ENCODE peak calls at places on chromosomes 5 and 9, in six cellular contexts. W is HT1080; O is psoas muscle; P is activated naive CD8-positive, alpha-beta T cell treated with anti-CD3 and anti-CD28 coated beads for 36 hours; S is amygdala; T is hypothalamus. J is an unnamed sample.
A peak's percentile ranks its signal among the peaks of the same experiment; 100 is the strongest.

GRCh38 chr5:134462761-134463160 is 51.1 kb upstream of the CDKN2AIPNL start:
- DNase-seq in W (no peak), O (no peak), P (no peak), S (no peak), T (no peak), J (no peak)

GRCh38 chr5:174134545-174134944 is 89.0 kb downstream of the NSG2 start:
- DNase-seq in W (no peak), O (no peak), P (no peak), S (no peak), T (no peak), J (no peak)

GRCh38 chr5:67035098-67035740 is 161.4 kb downstream of the CD180 start:
- DNase-seq in W (no peak), O (no peak), P (no peak), S (no peak), T (no peak), J (no peak)

GRCh38 chr9:33458444-33458843 is 11.1 kb upstream of the AQP3 start:
- DNase-seq in W (peak; percentile 74), O (no peak), P (peak; percentile 59), S (no peak), T (no peak), J (no peak)

GRCh38 chr5:72015103-72015548 is 92.1 kb upstream of the MAP1B start:
- DNase-seq in W (peak; percentile 96), O (peak; percentile 12), P (peak; percentile 2), S (peak; percentile 23), T (peak; percentile 60), J (no peak)

GRCh38 chr5:129377504-129377903 is 82.6 kb upstream of the ADAMTS19 start:
- DNase-seq in W (no peak), O (no peak), P (no peak), S (no peak), T (no peak), J (no peak)

GRCh38 chr5:39040875-39041274 is 33.3 kb downstream of the RICTOR start:
- DNase-seq in W (no peak), O (peak; percentile 22), P (no peak), S (no peak), T (no peak), J (no peak)

GRCh38 chr9:18905033-18905882 is 127.8 kb downstream of the SAXO1 start:
- DNase-seq in W (peak; percentile 81), O (no peak), P (no peak), S (no peak), T (no peak), J (no peak)

GRCh38 chr9:91346644-91347043 is 15.1 kb downstream of the AUH start:
- DNase-seq in W (peak; percentile 12), O (no peak), P (no peak), S (no peak), T (no peak), J (no peak)

GRCh38 chr5:38556115-38556598 is 289 bp downstream of the LIFR start:
- DNase-seq in W (peak; percentile 29), O (no peak), P (no peak), S (no peak), T (no peak), J (no peak)

GRCh38 chr5:59893436-59894227 is at the start of gene PDE4D:
- DNase-seq in W (peak; percentile 70), O (peak; percentile 43), P (peak; percentile 3), S (peak; percentile 34), T (peak; percentile 43), J (no peak)

GRCh38 chr9:132023409-132024180 is 56.1 kb downstream of the MED27 start:
- DNase-seq in W (no peak), O (no peak), P (no peak), S (no peak), T (no peak), J (no peak)

GRCh38 chr5:119330367-119331183 is 25.2 kb upstream of the TNFAIP8 start:
- DNase-seq in W (no peak), O (no peak), P (peak; percentile 57), S (no peak), T (no peak), J (no peak)

GRCh38 chr5:168951341-168951740 is 349.6 kb downstream of the SLIT3 start:
- DNase-seq in W (no peak), O (no peak), P (no peak), S (no peak), T (no peak), J (peak; percentile 67)

GRCh38 chr9:135098400-135099105 is 11.1 kb downstream of the OLFM1 start:
- DNase-seq in W (peak; percentile 10), O (no peak), P (no peak), S (no peak), T (no peak), J (no peak)

GRCh38 chr5:176438959-176439757 is 9.0 kb upstream of the FAF2 start:
- DNase-seq in W (peak; percentile 98), O (no peak), P (no peak), S (no peak), T (no peak), J (peak; percentile 35)

GRCh38 chr5:162703914-162704313 is 636.3 kb downstream of the GABRG2 start:
- DNase-seq in W (no peak), O (no peak), P (no peak), S (no peak), T (no peak), J (no peak)

GRCh38 chr9:113976915-113977314 is 100.8 kb downstream of the ZNF618 start:
- DNase-seq in W (no peak), O (no peak), P (no peak), S (no peak), T (no peak), J (no peak)

GRCh38 chr5:115457985-115458384 is 86.6 kb downstream of the FEM1C start:
- DNase-seq in W (no peak), O (no peak), P (no peak), S (no peak), T (no peak), J (no peak)

GRCh38 chr5:160303690-160304089 is 8.7 kb downstream of the CCNJL start:
- DNase-seq in W (no peak), O (no peak), P (no peak), S (no peak), T (no peak), J (no peak)

GRCh38 chr5:17157916-17158529 is 59.4 kb upstream of the BASP1 start:
- DNase-seq in W (no peak), O (no peak), P (no peak), S (no peak), T (no peak), J (peak; percentile 99)

GRCh38 chr9:113570749-113571711 is 107.5 kb downstream of the RGS3 start:
- DNase-seq in W (no peak), O (no peak), P (no peak), S (no peak), T (no peak), J (no peak)

GRCh38 chr9:76403352-76403751 is 9.1 kb upstream of the RFK start:
- DNase-seq in W (peak; percentile 76), O (no peak), P (no peak), S (no peak), T (no peak), J (peak; percentile 69)

GRCh38 chr5:33513786-33514185 is 73.0 kb downstream of the TARS1 start:
- DNase-seq in W (no peak), O (no peak), P (no peak), S (no peak), T (no peak), J (no peak)

GRCh38 chr5:126805108-126805507 is 28.2 kb downstream of the LMNB1 start:
- DNase-seq in W (no peak), O (no peak), P (no peak), S (no peak), T (no peak), J (peak; percentile 41)

GRCh38 chr9:2955616-2956015 is 111.7 kb upstream of the PUM3 start:
- DNase-seq in W (no peak), O (no peak), P (no peak), S (no peak), T (no peak), J (no peak)

GRCh38 chr5:115736004-115736689 is 80.3 kb downstream of the CDO1 start:
- DNase-seq in W (no peak), O (no peak), P (no peak), S (no peak), T (no peak), J (no peak)

GRCh38 chr5:163163858-163164257 is 273.5 kb upstream of the CCNG1 start:
- DNase-seq in W (peak; percentile 1), O (no peak), P (no peak), S (no peak), T (no peak), J (no peak)

GRCh38 chr5:56060276-56061110 is 65.7 kb upstream of the IL6ST start:
- DNase-seq in W (no peak), O (no peak), P (peak; percentile 70), S (no peak), T (no peak), J (no peak)

GRCh38 chr9:81564632-81565031 is 124.7 kb downstream of the TLE1 start:
- DNase-seq in W (no peak), O (no peak), P (no peak), S (no peak), T (no peak), J (no peak)

GRCh38 chr5:116652196-116652729 is 77.6 kb upstream of the SEMA6A start:
- DNase-seq in W (peak; percentile 91), O (peak; percentile 44), P (no peak), S (peak; percentile 31), T (peak; percentile 48), J (no peak)

GRCh38 chr9:110148868-110149267 is 59.1 kb downstream of the C9orf152 start:
- DNase-seq in W (no peak), O (no peak), P (no peak), S (no peak), T (no peak), J (no peak)

GRCh38 chr9:5553211-5553610 is 42.9 kb downstream of the PDCD1LG2 start:
- DNase-seq in W (peak; percentile 66), O (no peak), P (no peak), S (no peak), T (no peak), J (peak; percentile 59)

GRCh38 chr9:124635285-124635684 is 128.1 kb upstream of the NR5A1 start:
- DNase-seq in W (no peak), O (no peak), P (no peak), S (no peak), T (no peak), J (no peak)

GRCh38 chr5:142206801-142207200 is 98.2 kb downstream of the NDFIP1 start:
- DNase-seq in W (no peak), O (no peak), P (no peak), S (no peak), T (no peak), J (no peak)

J was measured in AG09309.